ENCODE peak calls at places on chromosome 13, in nine cellular contexts. U, T, H, J, D, P, V, I and R are unnamed samples.

GRCh38 chr13:51148223-51148951 is 37.3 kb upstream of the C13orf42 start:
- DNase-seq in U (no peak), I (no peak), T (peak; percentile 13), H (no peak), J (no peak), V (no peak), D (peak; percentile 71), P (no peak), R (peak; percentile 93)

GRCh38 chr13:19862511-19863313 is 737 bp downstream of the ZMYM5 start:
- DNase-seq in I (peak; percentile 51), V (no peak), J (no peak), T (no peak), D (peak; percentile 42), P (peak; percentile 44), H (peak; percentile 15), U (no peak), R (peak; percentile 36)

GRCh38 chr13:24172071-24172470 is 11.6 kb downstream of the SPATA13 start:
- DNase-seq in I (no peak), T (no peak), D (no peak), H (no peak), P (no peak), J (no peak), U (no peak), V (no peak), R (no peak)

GRCh38 chr13:71820699-71821098 is 46.3 kb downstream of the DACH1 start:
- DNase-seq in P (no peak), D (no peak), H (no peak), V (no peak), I (no peak), T (no peak), U (no peak), J (no peak), R (no peak)

GRCh38 chr13:71865858-71866172 is 1.2 kb downstream of the DACH1 start:
- DNase-seq in J (no peak), V (no peak), I (no peak), U (no peak), P (no peak), H (peak; percentile 0), T (peak; percentile 24), D (peak; percentile 44), R (peak; percentile 36)

GRCh38 chr13:51093574-51093973 is 17.5 kb downstream of the C13orf42 start:
- DNase-seq in T (no peak), P (no peak), J (no peak), I (no peak), H (no peak), V (no peak), U (no peak), D (no peak), R (no peak)

GRCh38 chr13:38888309-38888708 is 102.3 kb downstream of the STOML3 start:
- DNase-seq in H (no peak), P (no peak), I (no peak), U (no peak), J (no peak), V (no peak), T (no peak), D (no peak), R (no peak)

GRCh38 chr13:50612717-50613116 is 230.8 kb downstream of the DLEU7 start:
- DNase-seq in V (no peak), I (no peak), D (no peak), P (no peak), T (no peak), H (no peak), U (no peak), J (no peak), R (no peak)

GRCh38 chr13:74675185-74675584 is 541.0 kb upstream of the KLF12 start:
- DNase-seq in J (no peak), V (no peak), U (no peak), P (no peak), D (peak; percentile 2), I (no peak), T (no peak), H (no peak), R (no peak)

GRCh38 chr13:77143325-77143907 is 116.5 kb upstream of the FBXL3 start:
- DNase-seq in T (no peak), I (no peak), U (no peak), V (no peak), J (no peak), P (no peak), H (peak; percentile 1), D (no peak), R (no peak)